ENCODE peak calls at places on chromosome 5, in seven cellular contexts. Z is heart left ventricle, C is choroid plexus epithelial cell, R is GM13977, S is PC-3, I is suprapubic skin, L is heart right ventricle. V is an unnamed sample.

GRCh38 chr5:9622891-9623547 is 7.1 kb downstream of the TAS2R1 start:
- DNase-seq in Z (no peak), C (peak), R (no peak), S (peak), I (no peak), L (no peak), V (no peak)

GRCh38 chr5:136191304-136192014 is 1.5 kb downstream of the SMIM32 start:
- DNase-seq in Z (no peak), C (peak), R (no peak), S (no peak), I (no peak), L (no peak), V (no peak)

GRCh38 chr5:10635257-10635860 is 71.5 kb downstream of the ANKRD33B start:
- DNase-seq in Z (no peak), C (peak), R (peak), S (peak), I (peak), L (no peak), V (no peak)

GRCh38 chr5:157669701-157670097 is 1.6 kb upstream of the C5orf52 start:
- DNase-seq in Z (no peak), C (no peak), R (no peak), S (no peak), I (no peak), L (no peak), V (peak)

GRCh38 chr5:91030521-91031395 is 352.4 kb downstream of the ARRDC3 start:
- DNase-seq in Z (no peak), C (no peak), R (no peak), S (peak), I (no peak), L (no peak), V (no peak)

GRCh38 chr5:10719965-10720364 is 41.1 kb downstream of the DAP start:
- DNase-seq in Z (no peak), C (peak), R (no peak), S (peak), I (no peak), L (no peak), V (no peak)

GRCh38 chr5:65395526-65396155 is 86.1 kb downstream of the ADAMTS6 start:
- DNase-seq in Z (no peak), C (peak), R (no peak), S (no peak), I (no peak), L (no peak), V (no peak)

GRCh38 chr5:179271821-179272325 is 73.4 kb downstream of the ADAMTS2 start:
- DNase-seq in Z (no peak), C (no peak), R (no peak), S (no peak), I (peak), L (no peak), V (no peak)

GRCh38 chr5:25744908-25745307 is 1100.1 kb upstream of the CDH10 start:
- DNase-seq in Z (no peak), C (no peak), R (no peak), S (no peak), I (no peak), L (no peak), V (no peak)

GRCh38 chr5:84058561-84058960 is 326.1 kb downstream of the EDIL3 start:
- DNase-seq in Z (no peak), C (no peak), R (no peak), S (no peak), I (no peak), L (no peak), V (no peak)

GRCh38 chr5:34503379-34504346 is 152.5 kb upstream of the RAI14 start:
- DNase-seq in Z (peak), C (no peak), R (no peak), S (no peak), I (no peak), L (no peak), V (no peak)

GRCh38 chr5:171307843-171308452 is 1.1 kb upstream of the TLX3 start:
- DNase-seq in Z (no peak), C (no peak), R (no peak), S (no peak), I (peak), L (no peak), V (no peak)

GRCh38 chr5:145471831-145472616 is 363.1 kb downstream of the PRELID2 start:
- DNase-seq in Z (no peak), C (no peak), R (no peak), S (peak), I (no peak), L (no peak), V (no peak)

GRCh38 chr5:24749701-24750100 is 104.9 kb upstream of the CDH10 start:
- DNase-seq in Z (no peak), C (peak), R (no peak), S (no peak), I (no peak), L (no peak), V (no peak)

GRCh38 chr5:2752059-2752874 is 790 bp upstream of the IRX2 start:
- DNase-seq in Z (no peak), C (no peak), R (no peak), S (peak), I (no peak), L (peak), V (peak)

GRCh38 chr5:149719666-149720065 is 10.4 kb upstream of the PPARGC1B start:
- DNase-seq in Z (no peak), C (no peak), R (no peak), S (peak), I (no peak), L (no peak), V (no peak)

GRCh38 chr5:150158170-150158949 is 2.7 kb upstream of the PDGFRB start:
- DNase-seq in Z (peak), C (peak), R (no peak), S (no peak), I (no peak), L (peak), V (peak)

GRCh38 chr5:81755320-81755719 is 4.4 kb upstream of the SSBP2 start:
- DNase-seq in Z (no peak), C (peak), R (no peak), S (peak), I (no peak), L (no peak), V (no peak)

GRCh38 chr5:134247411-134247810 is 21.5 kb upstream of the PPP2CA start:
- DNase-seq in Z (no peak), C (peak), R (no peak), S (peak), I (no peak), L (no peak), V (no peak)

GRCh38 chr5:32935292-32935691 is 224.2 kb downstream of the NPR3 start:
- DNase-seq in Z (no peak), C (no peak), R (no peak), S (no peak), I (no peak), L (no peak), V (no peak)

GRCh38 chr5:152303841-152304240 is 101.2 kb downstream of the NMUR2 start:
- DNase-seq in Z (no peak), C (no peak), R (no peak), S (no peak), I (no peak), L (no peak), V (no peak)

GRCh38 chr5:112917453-112918005 is 4.5 kb downstream of the REEP5 start:
- DNase-seq in Z (no peak), C (no peak), R (no peak), S (peak), I (no peak), L (no peak), V (no peak)

GRCh38 chr5:88555658-88556057 is 287.0 kb upstream of the TMEM161B start:
- DNase-seq in Z (no peak), C (no peak), R (no peak), S (no peak), I (no peak), L (no peak), V (no peak)

GRCh38 chr5:98713027-98713426 is 60.4 kb upstream of the RGMB start:
- DNase-seq in Z (no peak), C (peak), R (no peak), S (no peak), I (no peak), L (no peak), V (no peak)

GRCh38 chr5:138636401-138636944 is 61.3 kb upstream of the HSPA9 start:
- DNase-seq in Z (no peak), C (no peak), R (no peak), S (no peak), I (no peak), L (no peak), V (no peak)

GRCh38 chr5:41670854-41671791 is 160.7 kb upstream of the PLCXD3 start:
- DNase-seq in Z (no peak), C (no peak), R (no peak), S (no peak), I (no peak), L (no peak), V (no peak)

GRCh38 chr5:180670586-180671359 is 21.4 kb upstream of the FLT4 start:
- DNase-seq in Z (peak), C (peak), R (peak), S (peak), I (no peak), L (peak), V (peak)

GRCh38 chr5:147963948-147964693 is 57.8 kb upstream of the C5orf46 start:
- DNase-seq in Z (peak), C (no peak), R (no peak), S (no peak), I (no peak), L (peak), V (no peak)

GRCh38 chr5:84249918-84250635 is 134.6 kb downstream of the EDIL3 start:
- DNase-seq in Z (no peak), C (peak), R (no peak), S (peak), I (no peak), L (no peak), V (no peak)

GRCh38 chr5:170362625-170363024 is 26.5 kb downstream of the KCNMB1 start:
- DNase-seq in Z (no peak), C (no peak), R (no peak), S (no peak), I (no peak), L (no peak), V (no peak)

GRCh38 chr5:68834486-68834885 is 259.3 kb upstream of the SLC30A5 start:
- DNase-seq in Z (no peak), C (no peak), R (no peak), S (no peak), I (peak), L (no peak), V (no peak)

GRCh38 chr5:178131446-178131996 is 707 bp downstream of the RMND5B start:
- DNase-seq in Z (no peak), C (no peak), R (peak), S (no peak), I (no peak), L (no peak), V (no peak)

GRCh38 chr5:14144586-14145355 is 1.6 kb downstream of the TRIO start:
- DNase-seq in Z (peak), C (peak), R (peak), S (peak), I (no peak), L (peak), V (peak)

GRCh38 chr5:14410068-14410941 is 171.3 kb upstream of the OTULINL start:
- DNase-seq in Z (no peak), C (no peak), R (no peak), S (no peak), I (no peak), L (no peak), V (no peak)

GRCh38 chr5:38633505-38633904 is 77.1 kb upstream of the LIFR start:
- DNase-seq in Z (no peak), C (no peak), R (no peak), S (no peak), I (no peak), L (no peak), V (no peak)

GRCh38 chr5:9670371-9670770 is 40.2 kb upstream of the TAS2R1 start:
- DNase-seq in Z (no peak), C (no peak), R (no peak), S (no peak), I (no peak), L (no peak), V (no peak)

DNA sequence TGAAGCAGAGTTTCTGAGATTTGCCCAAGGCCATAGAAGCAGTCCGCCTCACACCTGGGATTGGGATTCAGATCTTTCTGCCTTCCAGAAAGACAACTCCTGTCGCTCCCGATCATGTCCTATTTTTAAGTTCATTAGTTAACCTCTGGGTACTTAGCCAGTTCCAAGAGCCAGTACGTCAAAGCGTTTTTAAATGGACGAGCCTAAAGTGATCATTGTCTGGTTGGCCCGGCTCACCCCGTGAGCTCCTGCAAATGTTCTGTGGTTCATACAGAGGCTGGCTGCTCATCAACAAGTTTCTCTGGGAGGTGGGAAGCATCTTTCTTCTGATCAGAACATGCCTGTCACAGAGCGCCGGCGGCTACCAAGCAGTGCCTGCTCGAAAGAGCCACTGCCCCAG is 554.5 kb upstream of the WWC1 start:
- DNase-seq in Z (no peak), C (no peak), R (no peak), S (no peak), I (no peak), L (no peak), V (no peak)
- TF ChIP-seq CTCF in Z (no peak), C (no peak), R (no peak), S (no peak), I (no peak), L (no peak), V (no peak)

GRCh38 chr5:77282337-77283027 is 72.0 kb downstream of the PDE8B start:
- DNase-seq in Z (no peak), C (peak), R (no peak), S (peak), I (no peak), L (no peak), V (no peak)
- TF ChIP-seq CTCF in Z (no peak), C (peak), R (no peak), S (peak), I (no peak), L (no peak), V (peak)

DNA sequence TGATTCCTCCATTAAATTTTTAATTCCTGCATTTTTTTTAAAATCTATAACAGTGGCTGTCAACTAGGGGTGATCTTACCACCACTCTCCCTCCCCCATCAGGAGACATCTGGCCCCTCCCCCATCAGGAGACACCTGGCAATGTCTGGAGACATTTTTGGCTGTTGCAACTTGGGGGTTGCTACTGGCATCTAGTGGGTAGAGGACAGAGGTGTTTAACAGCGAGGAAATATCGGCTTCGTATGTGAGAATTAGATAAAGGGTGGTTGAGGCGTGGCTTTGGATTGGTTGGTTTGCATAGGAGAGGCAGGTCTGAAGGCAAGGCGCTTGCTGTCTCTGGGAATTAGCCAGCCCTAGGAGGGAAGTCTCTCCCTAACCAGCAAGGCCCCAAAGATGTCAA is 10.5 kb downstream of the CDHR2 start:
- DNase-seq in Z (no peak), C (no peak), R (no peak), S (peak), I (no peak), L (no peak), V (no peak)
- TF ChIP-seq CTCF in Z (no peak), C (peak), R (no peak), S (peak), I (no peak), L (no peak), V (no peak)

DNA sequence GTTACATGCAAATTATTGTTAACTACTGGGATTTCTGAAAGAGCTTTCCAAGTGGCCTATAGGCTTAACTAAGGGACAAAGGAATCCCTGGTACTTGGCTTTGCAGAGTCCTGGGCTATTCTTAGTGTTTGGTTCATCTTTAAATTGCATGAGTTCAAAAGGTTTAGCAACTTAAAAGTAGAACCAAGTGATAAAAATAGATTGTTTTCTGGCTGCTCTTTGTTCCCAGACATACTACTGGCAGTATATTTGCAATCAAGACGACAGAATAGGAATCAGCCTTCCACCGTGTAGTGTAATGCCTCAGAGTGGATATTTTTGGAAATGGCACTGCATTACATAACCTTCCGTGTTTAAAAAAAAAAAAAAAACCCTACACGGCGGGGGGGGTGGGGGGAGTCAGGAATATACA is 1.0 kb downstream of the NREP start:
- DNase-seq in Z (no peak), C (peak), R (no peak), S (peak), I (no peak), L (no peak), V (no peak)
- TF ChIP-seq CTCF in Z (no peak), C (no peak), R (no peak), S (no peak), I (no peak), L (no peak), V (no peak)

GRCh38 chr5:174056064-174056842 is 10.7 kb downstream of the NSG2 start:
- DNase-seq in Z (peak), C (no peak), R (no peak), S (peak), I (no peak), L (peak), V (no peak)
- TF ChIP-seq CTCF in Z (no peak), C (no peak), R (peak), S (peak), I (no peak), L (no peak), V (no peak)

GRCh38 chr5:158677490-158677838 is 422.3 kb downstream of the EBF1 start:
- DNase-seq in Z (no peak), C (no peak), R (no peak), S (no peak), I (no peak), L (no peak), V (no peak)

GRCh38 chr5:158682631-158683030 is 417.1 kb downstream of the EBF1 start:
- DNase-seq in Z (no peak), C (no peak), R (no peak), S (no peak), I (no peak), L (no peak), V (no peak)

GRCh38 chr5:158679221-158679641 is 420.5 kb downstream of the EBF1 start:
- DNase-seq in Z (no peak), C (no peak), R (peak), S (no peak), I (no peak), L (no peak), V (no peak)

GRCh38 chr5:158676642-158677489 is 422.9 kb downstream of the EBF1 start:
- DNase-seq in Z (no peak), C (no peak), R (no peak), S (no peak), I (no peak), L (no peak), V (no peak)
- TF ChIP-seq CTCF in Z (no peak), C (peak), R (peak), S (peak), I (no peak), L (no peak), V (no peak)

DNA sequence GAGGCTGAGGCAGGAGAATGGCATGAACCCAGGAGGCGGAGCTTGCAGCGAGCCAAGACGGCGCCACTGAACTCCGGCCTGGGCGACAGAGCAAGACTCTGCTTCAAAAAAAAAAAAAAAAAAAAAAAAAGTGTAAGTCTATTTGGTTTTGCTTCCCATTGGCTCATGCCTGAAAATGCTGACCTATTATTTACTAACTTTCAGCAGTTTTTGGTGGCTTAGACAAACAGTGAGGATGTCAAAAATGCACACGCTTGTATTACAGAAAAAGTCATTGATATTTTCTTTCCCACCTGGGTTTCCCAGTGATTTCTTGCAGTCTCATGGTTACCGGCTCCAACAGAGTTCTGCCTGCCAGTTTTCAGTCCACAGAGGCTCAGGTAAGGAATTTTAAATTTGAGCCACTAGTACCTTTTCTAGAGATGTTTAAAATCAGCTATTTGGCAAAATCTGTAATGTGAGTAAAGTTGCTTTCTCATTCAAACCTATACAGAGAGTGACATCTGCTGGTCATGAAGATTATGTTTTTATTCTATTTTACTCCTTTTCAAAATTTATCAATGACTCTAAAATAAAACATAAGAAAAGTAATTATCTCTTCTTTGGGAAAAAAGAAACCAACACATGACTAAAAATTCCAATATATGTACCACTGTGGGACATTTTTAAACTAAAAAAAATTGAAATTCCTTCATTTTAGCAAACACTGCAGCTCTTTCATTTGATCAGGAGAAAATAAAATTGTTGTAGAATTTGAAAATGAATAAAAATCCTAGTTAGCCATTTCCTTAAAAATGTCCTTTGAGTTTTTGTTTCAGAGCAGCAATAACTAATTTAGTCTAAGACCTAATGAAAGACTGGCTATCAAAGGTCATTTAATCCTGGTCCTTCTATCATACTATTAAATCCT is 8.8 kb downstream of the FAM200C start:
- DNase-seq in Z (no peak), C (peak), R (peak), S (peak), I (no peak), L (no peak), V (no peak)
- TF ChIP-seq CTCF in Z (peak), C (peak), R (peak), S (peak), I (peak), L (no peak), V (peak)

GRCh38 chr5:26812714-26813113 is 225.7 kb downstream of the CDH9 start:
- DNase-seq in Z (no peak), C (no peak), R (no peak), S (no peak), I (no peak), L (no peak), V (no peak)

GRCh38 chr5:26807231-26808199 is 230.9 kb downstream of the CDH9 start:
- DNase-seq in Z (no peak), C (no peak), R (no peak), S (no peak), I (no peak), L (peak), V (no peak)

DNA sequence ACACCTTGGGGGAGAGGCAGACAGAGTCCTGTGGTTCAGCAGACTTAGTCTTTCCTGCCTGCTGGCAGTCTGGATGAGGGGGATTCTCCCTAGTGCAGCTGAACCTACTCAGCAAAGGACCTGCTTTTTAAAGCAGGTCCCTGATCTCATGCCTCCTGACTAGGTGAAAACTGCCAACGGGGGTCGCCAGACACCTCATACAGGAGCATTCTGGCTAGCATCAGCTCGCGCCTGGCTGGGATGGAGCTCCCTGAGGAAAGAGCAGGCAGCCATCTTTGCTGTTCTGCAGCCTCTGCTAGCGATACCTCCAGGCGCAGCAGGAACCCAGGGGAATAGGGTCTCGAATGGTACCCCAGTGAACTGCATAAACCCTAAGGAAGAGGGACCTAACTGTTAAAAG is 225.2 kb downstream of the CDH9 start:
- DNase-seq in Z (no peak), C (no peak), R (no peak), S (no peak), I (no peak), L (no peak), V (no peak)
- TF ChIP-seq CTCF in Z (no peak), C (no peak), R (no peak), S (no peak), I (no peak), L (no peak), V (no peak)

GRCh38 chr5:94329115-94329514 is 289.3 kb downstream of the KIAA0825 start:
- DNase-seq in Z (no peak), C (peak), R (no peak), S (no peak), I (no peak), L (no peak), V (no peak)

GRCh38 chr5:94326579-94326978 is 291.8 kb downstream of the KIAA0825 start:
- DNase-seq in Z (no peak), C (no peak), R (no peak), S (peak), I (no peak), L (no peak), V (no peak)
- TF ChIP-seq CTCF in Z (no peak), C (no peak), R (no peak), S (peak), I (no peak), L (no peak), V (no peak)

V was measured in osteocyte.